ENCODE peak calls at places on chromosomes 5 and 9, in seven cellular contexts. One of them, this sample, is unnamed.

GRCh38 chr5:1950708-1951103 is 68.0 kb upstream of the IRX4 start:
- DNase-seq in K562: no peak
- DNase-seq in transverse colon: no peak
- DNase-seq in uterus: no peak
- DNase-seq in A549: peak; percentile 36
- DNase-seq in right lobe of liver: no peak
- DNase-seq in esophagus squamous epithelium: no peak
- DNase-seq in this sample: no peak

GRCh38 chr5:127446626-127447025 is 70.8 kb upstream of the PRRC1 start:
- DNase-seq in K562: no peak
- DNase-seq in transverse colon: no peak
- DNase-seq in uterus: no peak
- DNase-seq in A549: no peak
- DNase-seq in right lobe of liver: no peak
- DNase-seq in esophagus squamous epithelium: no peak
- DNase-seq in this sample: no peak

GRCh38 chr9:27387722-27388121 is 90.8 kb upstream of the EQTN start:
- DNase-seq in K562: no peak
- DNase-seq in transverse colon: no peak
- DNase-seq in uterus: no peak
- DNase-seq in A549: no peak
- DNase-seq in right lobe of liver: no peak
- DNase-seq in esophagus squamous epithelium: no peak
- DNase-seq in this sample: no peak

GRCh38 chr5:59312223-59312622 is 581.3 kb downstream of the PDE4D start:
- DNase-seq in K562: no peak
- DNase-seq in transverse colon: no peak
- DNase-seq in uterus: no peak
- DNase-seq in A549: no peak
- DNase-seq in right lobe of liver: no peak
- DNase-seq in esophagus squamous epithelium: no peak
- DNase-seq in this sample: no peak

GRCh38 chr5:133354323-133355161 is 257.8 kb downstream of the FSTL4 start:
- DNase-seq in K562: no peak
- DNase-seq in transverse colon: no peak
- DNase-seq in uterus: no peak
- DNase-seq in A549: no peak
- DNase-seq in right lobe of liver: no peak
- DNase-seq in esophagus squamous epithelium: no peak
- DNase-seq in this sample: no peak

GRCh38 chr9:121809356-121810050 is 158.1 kb downstream of the DAB2IP start:
- DNase-seq in K562: no peak
- DNase-seq in transverse colon: no peak
- DNase-seq in uterus: no peak
- DNase-seq in A549: no peak
- DNase-seq in right lobe of liver: no peak
- DNase-seq in esophagus squamous epithelium: no peak
- DNase-seq in this sample: no peak

GRCh38 chr9:109010676-109011655 is 2.3 kb downstream of the CTNNAL1 start:
- DNase-seq in K562: peak; percentile 21
- DNase-seq in transverse colon: peak; percentile 19
- DNase-seq in uterus: peak; percentile 52
- DNase-seq in A549: peak; percentile 66
- DNase-seq in right lobe of liver: no peak
- DNase-seq in esophagus squamous epithelium: no peak
- DNase-seq in this sample: peak; percentile 50

GRCh38 chr9:129889936-129890717 is 54.9 kb downstream of the USP20 start:
- DNase-seq in K562: no peak
- DNase-seq in transverse colon: peak; percentile 69
- DNase-seq in uterus: no peak
- DNase-seq in A549: no peak
- DNase-seq in right lobe of liver: peak; percentile 50
- DNase-seq in esophagus squamous epithelium: no peak
- DNase-seq in this sample: no peak

GRCh38 chr9:119307471-119307870 is 61.8 kb downstream of the BRINP1 start:
- DNase-seq in K562: no peak
- DNase-seq in transverse colon: no peak
- DNase-seq in uterus: no peak
- DNase-seq in A549: no peak
- DNase-seq in right lobe of liver: no peak
- DNase-seq in esophagus squamous epithelium: no peak
- DNase-seq in this sample: no peak

GRCh38 chr5:816176-816575 is 31.6 kb upstream of the ZDHHC11B start:
- DNase-seq in K562: no peak
- DNase-seq in transverse colon: no peak
- DNase-seq in uterus: no peak
- DNase-seq in A549: no peak
- DNase-seq in right lobe of liver: no peak
- DNase-seq in esophagus squamous epithelium: no peak
- DNase-seq in this sample: no peak

GRCh38 chr5:166046956-166047355 is 2244.5 kb upstream of the WWC1 start:
- DNase-seq in K562: no peak
- DNase-seq in transverse colon: no peak
- DNase-seq in uterus: no peak
- DNase-seq in A549: no peak
- DNase-seq in right lobe of liver: no peak
- DNase-seq in esophagus squamous epithelium: no peak
- DNase-seq in this sample: no peak

GRCh38 chr5:73007051-73007450 is 51.2 kb downstream of the FCHO2 start:
- DNase-seq in K562: no peak
- DNase-seq in transverse colon: no peak
- DNase-seq in uterus: no peak
- DNase-seq in A549: no peak
- DNase-seq in right lobe of liver: no peak
- DNase-seq in esophagus squamous epithelium: no peak
- DNase-seq in this sample: no peak

GRCh38 chr9:107489687-107490605 is at the start of gene KLF4:
- DNase-seq in K562: peak; percentile 97
- DNase-seq in transverse colon: peak; percentile 94
- DNase-seq in uterus: peak; percentile 96
- DNase-seq in A549: peak; percentile 95
- DNase-seq in right lobe of liver: peak; percentile 89
- DNase-seq in esophagus squamous epithelium: peak; percentile 72
- DNase-seq in this sample: peak; percentile 92

DNA sequence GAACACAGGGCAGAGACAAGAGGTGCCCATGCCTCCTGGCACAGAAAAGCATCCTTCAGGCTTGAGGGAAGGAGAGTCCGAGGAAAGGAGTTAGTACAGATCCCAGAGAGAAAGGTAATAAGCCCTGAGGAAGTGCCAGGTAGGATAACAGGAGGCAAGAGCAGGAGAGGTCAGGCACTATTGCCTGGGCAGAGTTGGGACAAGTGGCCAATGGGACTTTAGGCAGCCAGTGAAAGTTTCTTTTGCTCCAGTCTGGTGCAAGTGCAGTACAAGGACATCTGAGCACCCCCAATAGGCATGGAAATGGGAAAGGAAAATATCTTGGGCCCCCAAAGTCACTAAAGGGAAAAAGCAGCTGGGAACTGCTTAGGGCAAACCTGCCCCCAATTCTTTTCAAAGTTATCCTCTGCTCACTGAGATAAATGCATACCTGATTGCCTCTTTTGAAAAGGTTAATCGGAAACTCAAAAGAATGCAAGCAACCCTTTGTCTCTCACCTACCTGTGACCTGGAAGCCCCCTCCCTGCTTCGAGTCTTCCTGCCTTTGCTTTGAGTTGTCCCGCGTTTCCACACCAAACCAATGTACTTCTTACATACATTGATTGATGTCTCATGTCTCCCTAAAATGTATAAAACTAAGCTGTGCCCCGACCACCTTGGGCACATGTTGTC is 46.5 kb downstream of the ELOVL7 start:
- DNase-seq in K562: no peak
- DNase-seq in transverse colon: no peak
- DNase-seq in uterus: no peak
- DNase-seq in A549: no peak
- DNase-seq in right lobe of liver: no peak
- DNase-seq in esophagus squamous epithelium: no peak
- DNase-seq in this sample: no peak
- H3K27ac ChIP-seq in K562: no peak overlapping the region
- H3K27ac ChIP-seq in transverse colon: no peak overlapping the region
- H3K27ac ChIP-seq in uterus: no peak overlapping the region
- H3K27ac ChIP-seq in A549: no peak overlapping the region
- H3K27ac ChIP-seq in right lobe of liver: no peak overlapping the region
- H3K27ac ChIP-seq in esophagus squamous epithelium: no peak overlapping the region
- H3K27ac ChIP-seq in this sample: no peak overlapping the region

GRCh38 chr5:180866296-180866695 is 5.2 kb upstream of the ZFP62 start:
- DNase-seq in K562: no peak
- DNase-seq in transverse colon: no peak
- DNase-seq in uterus: no peak
- DNase-seq in A549: peak; percentile 56
- DNase-seq in right lobe of liver: no peak
- DNase-seq in esophagus squamous epithelium: no peak
- DNase-seq in this sample: no peak

GRCh38 chr5:180866985-180867384 is 5.9 kb upstream of the ZFP62 start:
- DNase-seq in K562: no peak
- DNase-seq in transverse colon: peak; percentile 38
- DNase-seq in uterus: no peak
- DNase-seq in A549: no peak
- DNase-seq in right lobe of liver: no peak
- DNase-seq in esophagus squamous epithelium: no peak
- DNase-seq in this sample: no peak

GRCh38 chr5:180860273-180860886 is 696 bp downstream of the ZFP62 start:
- DNase-seq in K562: peak; percentile 63
- DNase-seq in transverse colon: peak; percentile 42
- DNase-seq in uterus: no peak
- DNase-seq in A549: peak; percentile 82
- DNase-seq in right lobe of liver: peak; percentile 28
- DNase-seq in esophagus squamous epithelium: no peak
- DNase-seq in this sample: no peak

GRCh38 chr5:180862645-180863044 is 1.6 kb upstream of the ZFP62 start:
- DNase-seq in K562: no peak
- DNase-seq in transverse colon: no peak
- DNase-seq in uterus: no peak
- DNase-seq in A549: no peak
- DNase-seq in right lobe of liver: no peak
- DNase-seq in esophagus squamous epithelium: no peak
- DNase-seq in this sample: no peak

GRCh38 chr5:180860887-180861822 is at the start of gene ZFP62:
- DNase-seq in K562: peak; percentile 90
- DNase-seq in transverse colon: peak; percentile 94
- DNase-seq in uterus: peak; percentile 82
- DNase-seq in A549: peak; percentile 94
- DNase-seq in right lobe of liver: peak; percentile 94
- DNase-seq in esophagus squamous epithelium: peak; percentile 61
- DNase-seq in this sample: peak; percentile 92
- TF ChIP-seq POLR2A in K562: peak; percentile 81
- TF ChIP-seq POLR2A in transverse colon: peak; percentile 84
- TF ChIP-seq POLR2A in uterus: peak; percentile 60
- TF ChIP-seq POLR2A in A549: peak; percentile 21
- TF ChIP-seq POLR2A in right lobe of liver: peak; percentile 75
- TF ChIP-seq POLR2A in esophagus squamous epithelium: no peak
- TF ChIP-seq POLR2A in this sample: peak; percentile 67

GRCh38 chr5:150299571-150300327 is 3.0 kb downstream of the ARSI start:
- DNase-seq in K562: no peak
- DNase-seq in transverse colon: no peak
- DNase-seq in uterus: peak; percentile 53
- DNase-seq in A549: no peak
- DNase-seq in right lobe of liver: no peak
- DNase-seq in esophagus squamous epithelium: no peak
- DNase-seq in this sample: no peak

GRCh38 chr5:150301901-150302300 is 804 bp downstream of the ARSI start:
- DNase-seq in K562: no peak
- DNase-seq in transverse colon: no peak
- DNase-seq in uterus: peak; percentile 28
- DNase-seq in A549: no peak
- DNase-seq in right lobe of liver: no peak
- DNase-seq in esophagus squamous epithelium: no peak
- DNase-seq in this sample: no peak

GRCh38 chr5:150298701-150299451 is 3.8 kb downstream of the ARSI start:
- DNase-seq in K562: no peak
- DNase-seq in transverse colon: no peak
- DNase-seq in uterus: peak; percentile 81
- DNase-seq in A549: peak; percentile 67
- DNase-seq in right lobe of liver: no peak
- DNase-seq in esophagus squamous epithelium: no peak
- DNase-seq in this sample: no peak

GRCh38 chr5:150301170-150301505 is 1.6 kb downstream of the ARSI start:
- DNase-seq in K562: no peak
- DNase-seq in transverse colon: no peak
- DNase-seq in uterus: peak; percentile 41
- DNase-seq in A549: no peak
- DNase-seq in right lobe of liver: no peak
- DNase-seq in esophagus squamous epithelium: no peak
- DNase-seq in this sample: no peak

DNA sequence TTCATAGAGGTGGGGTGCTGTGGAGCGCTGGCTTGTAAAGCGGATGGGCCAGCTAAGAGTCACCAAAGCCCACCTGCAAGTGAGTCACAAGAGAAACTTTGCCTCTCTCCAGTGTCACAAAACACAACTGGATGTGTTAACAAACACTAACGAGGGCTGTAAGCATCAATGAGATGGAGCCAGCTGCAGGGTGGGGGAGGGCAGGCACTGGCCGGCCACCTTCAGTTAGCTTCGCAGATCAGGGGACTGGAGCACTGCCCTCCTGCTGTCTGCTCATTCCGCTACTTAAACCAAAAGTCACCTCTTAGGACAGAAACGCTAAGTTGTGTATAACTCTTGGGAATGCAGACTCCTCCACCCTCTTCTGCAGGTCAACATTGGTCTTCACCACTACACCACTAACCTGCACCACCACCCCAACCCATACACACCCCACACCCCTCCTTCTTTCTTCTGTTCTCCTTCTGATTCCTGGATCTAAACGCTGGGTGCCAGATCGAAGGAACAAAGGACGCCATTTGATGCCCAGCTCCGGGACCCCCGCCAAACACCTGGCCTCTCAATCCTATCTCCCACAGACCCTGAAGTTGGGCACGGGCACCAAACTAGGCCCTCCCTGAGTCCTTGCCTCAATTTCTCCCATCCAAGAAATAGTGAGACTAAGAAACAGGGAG is 2.1 kb downstream of the ARSI start:
- DNase-seq in K562: no peak
- DNase-seq in transverse colon: no peak
- DNase-seq in uterus: no peak
- DNase-seq in A549: no peak
- DNase-seq in right lobe of liver: no peak
- DNase-seq in esophagus squamous epithelium: no peak
- DNase-seq in this sample: no peak
- H3K27ac ChIP-seq in K562: no peak overlapping the region
- H3K27ac ChIP-seq in transverse colon: peak overlapping the region; percentile 34
- H3K27ac ChIP-seq in uterus: peak overlapping the region; percentile 85
- H3K27ac ChIP-seq in A549: peak overlapping the region; percentile 87
- H3K27ac ChIP-seq in right lobe of liver: no peak overlapping the region
- H3K27ac ChIP-seq in esophagus squamous epithelium: peak overlapping the region; percentile 85
- H3K27ac ChIP-seq in this sample: no peak overlapping the region

DNA sequence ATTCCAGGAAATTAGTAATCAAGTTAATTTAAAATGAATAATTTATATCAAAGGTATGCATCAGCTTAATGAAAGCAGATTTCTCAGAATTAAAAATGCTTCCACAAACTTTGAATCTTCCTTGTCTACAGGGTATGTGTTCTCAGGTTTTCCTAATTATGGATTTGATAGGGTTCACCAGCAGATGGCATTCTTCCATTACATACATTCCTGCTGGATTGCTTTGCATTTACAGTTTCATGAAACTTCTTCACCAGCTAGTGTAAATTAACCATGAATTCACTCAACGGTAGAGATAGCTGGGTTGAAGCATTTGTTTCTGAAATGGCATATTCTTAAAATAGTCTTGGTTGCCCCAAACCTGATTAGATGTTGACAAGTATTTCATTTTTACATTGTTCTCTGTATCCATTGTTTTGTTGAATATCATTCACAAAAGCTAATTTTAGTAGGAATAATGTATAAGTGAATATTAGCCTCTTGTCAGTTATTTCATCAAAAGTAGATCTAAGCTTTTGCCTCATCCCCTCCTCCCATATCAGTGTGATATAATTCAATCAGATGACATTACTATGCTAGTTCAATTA is 68.7 kb upstream of the WDR41 start:
- DNase-seq in K562: peak; percentile 15
- DNase-seq in transverse colon: no peak
- DNase-seq in uterus: no peak
- DNase-seq in A549: peak; percentile 60
- DNase-seq in right lobe of liver: no peak
- DNase-seq in esophagus squamous epithelium: no peak
- DNase-seq in this sample: no peak
- TF ChIP-seq POLR2A in K562: no peak
- TF ChIP-seq POLR2A in transverse colon: no peak
- TF ChIP-seq POLR2A in uterus: no peak
- TF ChIP-seq POLR2A in A549: no peak
- TF ChIP-seq POLR2A in right lobe of liver: no peak
- TF ChIP-seq POLR2A in esophagus squamous epithelium: no peak
- TF ChIP-seq POLR2A in this sample: no peak